ENCODE peak calls at places on chromosome 13, in seven cellular contexts. S, N, A, H, B, P and E are unnamed samples.

GRCh38 chr13:109781384-109782065 is 4.9 kb downstream of the IRS2 start:
- DNase-seq in S (peak), N (no peak), A (no peak), H (peak), B (peak), P (no peak), E (no peak)

GRCh38 chr13:99969934-99970760 is 1.4 kb downstream of the ZIC5 start:
- DNase-seq in S (peak), N (no peak), A (no peak), H (no peak), B (no peak), P (peak), E (no peak)

GRCh38 chr13:82800391-82800790 is 1081.9 kb downstream of the SLITRK1 start:
- DNase-seq in S (no peak), N (no peak), A (no peak), H (no peak), B (no peak), P (no peak), E (no peak)

GRCh38 chr13:63092461-63092860 is 1676.8 kb upstream of the PCDH20 start:
- DNase-seq in S (no peak), N (no peak), A (peak), H (no peak), B (no peak), P (no peak), E (no peak)

GRCh38 chr13:100399455-100399854 is 189.1 kb downstream of the GGACT start:
- DNase-seq in S (no peak), N (no peak), A (no peak), H (no peak), B (no peak), P (no peak), E (no peak)

GRCh38 chr13:21287331-21287907 is 111.0 kb downstream of the MRPL57 start:
- DNase-seq in S (no peak), N (no peak), A (no peak), H (no peak), B (no peak), P (no peak), E (no peak)

GRCh38 chr13:29907670-29908069 is 57.3 kb upstream of the UBL3 start:
- DNase-seq in S (no peak), N (no peak), A (no peak), H (no peak), B (no peak), P (no peak), E (no peak)

GRCh38 chr13:63389756-63390155 is 1974.1 kb upstream of the PCDH20 start:
- DNase-seq in S (no peak), N (no peak), A (no peak), H (no peak), B (no peak), P (no peak), E (no peak)

GRCh38 chr13:114118763-114119123 is 13.7 kb downstream of the RASA3 start:
- DNase-seq in S (no peak), N (peak), A (peak), H (no peak), B (no peak), P (no peak), E (no peak)

GRCh38 chr13:29922896-29923295 is 72.5 kb upstream of the UBL3 start:
- DNase-seq in S (no peak), N (no peak), A (peak), H (no peak), B (no peak), P (no peak), E (no peak)

GRCh38 chr13:109256866-109257760 is 529.3 kb downstream of the IRS2 start:
- DNase-seq in S (no peak), N (peak), A (peak), H (no peak), B (no peak), P (no peak), E (no peak)

GRCh38 chr13:28532226-28533048 is 37.5 kb upstream of the FLT1 start:
- DNase-seq in S (no peak), N (no peak), A (no peak), H (no peak), B (no peak), P (no peak), E (no peak)

GRCh38 chr13:70798385-70798784 is 690.1 kb upstream of the KLHL1 start:
- DNase-seq in S (no peak), N (no peak), A (no peak), H (no peak), B (no peak), P (no peak), E (no peak)

GRCh38 chr13:90800082-90800746 is 547.3 kb upstream of the MIR17HG start:
- DNase-seq in S (peak), N (peak), A (no peak), H (no peak), B (no peak), P (no peak), E (peak)

GRCh38 chr13:74883834-74884233 is 598.1 kb downstream of the TBC1D4 start:
- DNase-seq in S (no peak), N (no peak), A (peak), H (no peak), B (no peak), P (no peak), E (no peak)

GRCh38 chr13:114199961-114200672 is 21.1 kb downstream of the CFAP97D2 start:
- DNase-seq in S (no peak), N (no peak), A (no peak), H (no peak), B (no peak), P (no peak), E (no peak)

GRCh38 chr13:94174009-94174408 is 305.5 kb downstream of the DCT start:
- DNase-seq in S (no peak), N (no peak), A (no peak), H (no peak), B (no peak), P (no peak), E (no peak)

GRCh38 chr13:36142735-36143134 is 11.6 kb upstream of the DCLK1 start:
- DNase-seq in S (no peak), N (no peak), A (no peak), H (no peak), B (no peak), P (no peak), E (no peak)

GRCh38 chr13:36143768-36144167 is 12.6 kb upstream of the DCLK1 start:
- DNase-seq in S (no peak), N (no peak), A (no peak), H (no peak), B (no peak), P (no peak), E (no peak)

GRCh38 chr13:36151591-36151990 is 20.4 kb upstream of the DCLK1 start:
- DNase-seq in S (no peak), N (no peak), A (no peak), H (no peak), B (no peak), P (no peak), E (no peak)

GRCh38 chr13:36148436-36148835 is 17.3 kb upstream of the DCLK1 start:
- DNase-seq in S (no peak), N (no peak), A (no peak), H (no peak), B (no peak), P (no peak), E (no peak)

GRCh38 chr13:36146513-36147276 is 15.5 kb upstream of the DCLK1 start:
- DNase-seq in S (no peak), N (no peak), A (no peak), H (no peak), B (no peak), P (no peak), E (no peak)
- TF ChIP-seq POLR2A in S (no peak), N (no peak), A (no peak), H (no peak), B (no peak), P (no peak), E (no peak)

DNA sequence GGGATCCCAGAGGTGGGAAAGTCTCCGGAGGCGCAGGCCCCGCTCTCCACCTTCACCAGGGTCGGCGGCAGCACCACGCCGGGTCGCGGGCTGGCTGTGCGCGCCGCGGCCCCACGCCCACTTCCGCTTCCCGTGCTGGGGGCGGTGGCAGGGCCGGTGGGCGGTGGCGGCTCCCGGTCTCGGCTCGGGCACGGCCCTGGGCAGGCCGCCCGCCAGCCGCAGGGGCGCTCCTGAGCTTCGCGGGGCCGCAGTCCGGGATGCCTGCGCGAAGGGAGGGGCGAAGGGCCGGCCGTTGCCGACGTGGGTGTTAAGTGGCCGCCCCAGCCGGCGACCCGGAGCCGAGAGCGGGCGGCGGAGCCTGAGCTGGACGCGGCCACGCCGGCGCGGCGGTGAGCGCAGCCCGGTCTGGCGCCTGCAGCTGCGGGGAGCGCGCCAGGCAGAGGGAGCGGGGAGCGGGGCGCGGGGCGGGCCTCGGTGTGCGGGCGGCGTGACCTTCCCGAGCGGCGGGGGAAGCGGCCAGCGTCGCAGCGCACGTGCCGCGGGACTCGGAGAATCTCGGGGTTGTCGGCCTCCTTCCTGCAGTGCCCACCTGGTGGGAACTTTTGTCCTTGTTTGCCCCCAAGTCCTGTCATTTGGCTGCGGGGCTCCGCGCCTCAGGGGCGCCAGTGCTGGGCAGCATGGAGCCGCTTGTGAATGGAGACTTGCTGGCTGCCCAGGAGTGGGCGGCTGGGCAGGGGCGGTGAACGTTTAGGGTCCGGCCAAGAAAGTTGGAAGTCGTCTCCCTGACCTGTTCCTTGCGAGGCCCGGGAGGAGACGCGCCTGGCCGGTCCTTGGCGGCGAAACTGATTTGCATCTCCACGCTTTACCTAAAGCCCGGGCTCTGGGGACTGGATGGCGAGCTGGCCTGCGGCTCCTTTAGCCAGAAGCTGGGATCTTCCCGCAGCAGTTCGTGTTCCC is at the start of gene SLC25A15:
- DNase-seq in S (peak), N (peak), A (peak), H (peak), B (peak), P (peak), E (peak)
- TF ChIP-seq POLR2A in S (no peak), N (peak), A (peak), H (no peak), B (no peak), P (peak), E (peak)

GRCh38 chr13:42064966-42065365 is 16.5 kb downstream of the DGKH start:
- DNase-seq in S (no peak), N (no peak), A (no peak), H (no peak), B (no peak), P (no peak), E (no peak)
- TF ChIP-seq POLR2A in S (no peak), N (no peak), A (no peak), H (no peak), B (no peak), P (no peak), E (no peak)

GRCh38 chr13:27262546-27262945 is 8.1 kb upstream of the RASL11A start:
- DNase-seq in S (no peak), N (no peak), A (no peak), H (no peak), B (no peak), P (no peak), E (no peak)

GRCh38 chr13:27263438-27263837 is 7.2 kb upstream of the RASL11A start:
- DNase-seq in S (no peak), N (no peak), A (no peak), H (no peak), B (no peak), P (no peak), E (no peak)

GRCh38 chr13:27258637-27259377 is 7.4 kb downstream of the RPL21 start:
- DNase-seq in S (no peak), N (no peak), A (no peak), H (no peak), B (no peak), P (no peak), E (no peak)

GRCh38 chr13:27259831-27260230 is 8.5 kb downstream of the RPL21 start:
- DNase-seq in S (no peak), N (no peak), A (no peak), H (no peak), B (no peak), P (no peak), E (no peak)

DNA sequence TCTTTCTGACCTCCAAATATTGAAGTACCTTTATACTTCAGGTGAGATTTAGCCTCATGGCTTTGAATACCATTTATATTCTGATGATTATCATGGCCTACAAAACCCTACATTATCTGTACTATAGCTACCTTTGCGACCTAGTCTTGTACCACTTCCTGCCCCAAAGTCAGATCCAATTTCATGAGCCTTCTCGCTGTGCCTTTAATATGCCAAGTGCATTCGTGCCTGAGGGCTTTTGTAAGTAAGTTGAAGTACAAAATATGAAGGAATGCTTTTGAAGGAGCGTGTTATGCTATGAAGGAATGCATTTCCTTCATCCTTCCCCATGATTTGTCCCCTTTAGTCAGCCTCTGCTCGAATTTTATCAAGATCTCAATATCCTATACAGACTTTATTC is 9.3 kb upstream of the RASL11A start:
- DNase-seq in S (no peak), N (no peak), A (no peak), H (no peak), B (no peak), P (no peak), E (no peak)
- TF ChIP-seq POLR2A in S (no peak), N (no peak), A (no peak), H (no peak), B (no peak), P (no peak), E (no peak)

GRCh38 chr13:51453308-51453958 is 597 bp upstream of the INTS6 start:
- DNase-seq in S (no peak), N (no peak), A (no peak), H (peak), B (peak), P (peak), E (peak)
- TF ChIP-seq POLR2A in S (peak), N (peak), A (no peak), H (peak), B (peak), P (peak), E (peak)

DNA sequence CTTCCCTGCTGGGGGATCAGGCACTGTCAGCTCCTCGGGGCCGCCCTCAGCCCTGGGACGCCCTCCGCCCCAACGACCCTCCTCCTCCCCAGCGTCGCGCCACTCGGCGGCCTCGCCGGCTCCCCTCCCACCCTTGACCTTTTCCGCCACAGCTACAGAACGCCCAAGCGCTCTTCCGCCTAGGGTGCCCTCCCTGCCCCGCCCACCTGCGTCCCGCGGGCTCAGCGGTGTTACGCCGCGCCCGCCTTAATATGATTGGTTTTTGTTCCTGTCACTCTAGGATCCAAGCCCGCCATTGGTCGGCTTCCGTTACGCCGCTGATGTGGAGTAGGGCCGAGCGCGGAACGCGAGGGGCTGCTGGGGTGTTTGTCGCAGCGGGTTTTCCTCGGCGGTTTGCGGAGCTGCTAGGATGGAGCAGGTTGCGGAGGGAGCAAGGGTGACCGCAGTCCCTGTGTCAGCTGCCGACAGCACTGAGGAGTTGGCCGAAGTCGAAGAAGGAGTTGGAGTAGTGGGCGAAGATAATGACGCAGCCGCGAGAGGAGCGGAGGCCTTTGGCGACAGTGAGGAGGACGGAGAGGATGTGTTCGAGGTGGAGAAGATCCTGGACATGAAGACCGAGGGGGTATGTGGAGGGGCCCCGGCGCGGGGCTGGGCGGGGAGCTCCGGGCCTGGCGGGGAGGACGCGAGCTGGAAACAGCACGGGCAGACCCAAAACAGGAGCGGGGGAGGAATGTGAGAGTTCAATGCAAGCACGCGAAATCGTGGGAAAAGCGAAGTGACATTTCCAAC is at the start of gene MPHOSPH8:
- DNase-seq in S (peak), N (peak), A (peak), H (peak), B (peak), P (peak), E (peak)
- TF ChIP-seq POLR2A in S (peak), N (peak), A (no peak), H (peak), B (peak), P (peak), E (peak)

DNA sequence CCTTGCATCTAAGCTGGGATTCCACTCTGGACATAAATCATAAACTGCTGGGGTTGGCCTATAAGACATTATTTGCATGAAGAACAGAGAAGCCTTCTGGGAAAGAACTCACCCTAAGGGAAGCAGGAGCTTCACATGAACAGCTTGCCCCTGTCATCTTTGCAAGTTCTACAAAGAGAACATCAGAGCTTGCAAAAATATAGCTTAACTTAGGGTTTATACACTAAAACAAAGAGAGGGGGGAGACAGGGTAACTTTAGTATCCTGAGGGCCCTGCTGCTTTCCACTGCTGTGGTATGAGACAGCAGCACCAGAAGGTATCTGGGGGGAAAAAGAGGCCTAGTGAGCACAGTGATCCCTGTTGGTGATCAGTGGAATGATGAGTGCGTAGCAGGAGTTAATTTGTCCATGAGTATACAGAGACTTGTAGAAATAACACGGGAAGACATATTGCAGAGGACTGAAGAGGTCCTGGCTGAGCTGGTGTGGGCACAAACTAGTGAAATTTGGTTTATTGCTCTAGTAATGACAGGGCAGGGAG is 116.1 kb upstream of the TSC22D1 start:
- DNase-seq in S (no peak), N (no peak), A (peak), H (peak), B (no peak), P (no peak), E (no peak)
- TF ChIP-seq POLR2A in S (no peak), N (no peak), A (peak), H (no peak), B (no peak), P (peak), E (no peak)